ENCODE peak calls at places on chromosomes 13 and 19, in six cellular contexts. K, B, Y, F, J and G are unnamed samples.

GRCh38 chr19:56538254-56538760 is 441 bp upstream of the ZFP28 start:
- DNase-seq in K (peak), Y (peak), F (peak), J (peak), B (peak), G (peak)

GRCh38 chr19:1651061-1651547 is 1.3 kb downstream of the TCF3 start:
- DNase-seq in J (no peak), K (peak), Y (no peak), B (peak), F (no peak), G (no peak)

GRCh38 chr13:45763419-45763818 is 61.3 kb downstream of the CBY2 start:
- DNase-seq in B (no peak), J (no peak), K (no peak), Y (no peak), F (no peak), G (no peak)

GRCh38 chr13:109383683-109384082 is 402.7 kb downstream of the IRS2 start:
- DNase-seq in B (no peak), K (no peak), Y (no peak), F (peak), J (peak), G (no peak)

GRCh38 chr13:74674701-74675100 is 540.5 kb upstream of the KLF12 start:
- DNase-seq in B (no peak), J (no peak), Y (no peak), F (no peak), K (no peak), G (no peak)

GRCh38 chr13:44313674-44314073 is 60.0 kb upstream of the SERP2 start:
- DNase-seq in J (no peak), F (peak), Y (peak), K (no peak), B (no peak), G (no peak)

GRCh38 chr13:35926859-35927530 is 204.2 kb downstream of the DCLK1 start:
- DNase-seq in B (no peak), J (no peak), K (no peak), Y (no peak), F (peak), G (no peak)

GRCh38 chr19:2270157-2270571 is 11.8 kb downstream of the PEAK3 start:
- DNase-seq in F (no peak), K (peak), B (peak), Y (no peak), J (no peak), G (no peak)

GRCh38 chr13:49690990-49691886 is at the start of gene EBPL:
- DNase-seq in B (peak), K (peak), Y (peak), F (peak), J (peak), G (peak)

GRCh38 chr19:7483720-7484201 is 5.1 kb downstream of the PEX11G start:
- DNase-seq in B (no peak), K (no peak), Y (no peak), F (no peak), J (no peak), G (no peak)

GRCh38 chr13:26561636-26562537 is 4.4 kb downstream of the WASF3 start:
- DNase-seq in K (no peak), F (peak), J (peak), B (no peak), Y (no peak), G (no peak)

GRCh38 chr13:101858869-101859268 is 406.4 kb downstream of the ITGBL1 start:
- DNase-seq in B (no peak), Y (no peak), K (no peak), F (no peak), J (no peak), G (no peak)

GRCh38 chr13:42836930-42837329 is 55.5 kb downstream of the FAM216B start:
- DNase-seq in J (no peak), Y (peak), F (peak), B (no peak), K (no peak), G (no peak)

GRCh38 chr19:13057147-13057572 is 45.5 kb downstream of the LYL1 start:
- DNase-seq in K (no peak), J (no peak), F (no peak), Y (no peak), B (no peak), G (no peak)

GRCh38 chr19:30046522-30046921 is 104.5 kb downstream of the URI1 start:
- DNase-seq in K (no peak), J (no peak), Y (peak), F (no peak), B (no peak), G (no peak)

GRCh38 chr19:55766466-55766865 is 2.5 kb upstream of the RFPL4AL1 start:
- DNase-seq in K (no peak), F (no peak), J (no peak), B (no peak), Y (no peak), G (no peak)

GRCh38 chr13:78193853-78194252 is 275.2 kb upstream of the EDNRB start:
- DNase-seq in K (no peak), Y (no peak), B (no peak), F (peak), J (no peak), G (no peak)

GRCh38 chr19:40774916-40775631 is at the start of gene MIA:
- DNase-seq in J (no peak), B (no peak), F (no peak), Y (no peak), K (no peak), G (no peak)

GRCh38 chr13:37011788-37012187 is 11.2 kb downstream of the EXOSC8 start:
- DNase-seq in J (no peak), F (no peak), Y (no peak), K (no peak), B (no peak), G (no peak)

GRCh38 chr13:43057653-43058317 is 34.4 kb downstream of the DNAJC15 start:
- DNase-seq in K (no peak), Y (no peak), B (no peak), J (no peak), F (no peak), G (no peak)

DNA sequence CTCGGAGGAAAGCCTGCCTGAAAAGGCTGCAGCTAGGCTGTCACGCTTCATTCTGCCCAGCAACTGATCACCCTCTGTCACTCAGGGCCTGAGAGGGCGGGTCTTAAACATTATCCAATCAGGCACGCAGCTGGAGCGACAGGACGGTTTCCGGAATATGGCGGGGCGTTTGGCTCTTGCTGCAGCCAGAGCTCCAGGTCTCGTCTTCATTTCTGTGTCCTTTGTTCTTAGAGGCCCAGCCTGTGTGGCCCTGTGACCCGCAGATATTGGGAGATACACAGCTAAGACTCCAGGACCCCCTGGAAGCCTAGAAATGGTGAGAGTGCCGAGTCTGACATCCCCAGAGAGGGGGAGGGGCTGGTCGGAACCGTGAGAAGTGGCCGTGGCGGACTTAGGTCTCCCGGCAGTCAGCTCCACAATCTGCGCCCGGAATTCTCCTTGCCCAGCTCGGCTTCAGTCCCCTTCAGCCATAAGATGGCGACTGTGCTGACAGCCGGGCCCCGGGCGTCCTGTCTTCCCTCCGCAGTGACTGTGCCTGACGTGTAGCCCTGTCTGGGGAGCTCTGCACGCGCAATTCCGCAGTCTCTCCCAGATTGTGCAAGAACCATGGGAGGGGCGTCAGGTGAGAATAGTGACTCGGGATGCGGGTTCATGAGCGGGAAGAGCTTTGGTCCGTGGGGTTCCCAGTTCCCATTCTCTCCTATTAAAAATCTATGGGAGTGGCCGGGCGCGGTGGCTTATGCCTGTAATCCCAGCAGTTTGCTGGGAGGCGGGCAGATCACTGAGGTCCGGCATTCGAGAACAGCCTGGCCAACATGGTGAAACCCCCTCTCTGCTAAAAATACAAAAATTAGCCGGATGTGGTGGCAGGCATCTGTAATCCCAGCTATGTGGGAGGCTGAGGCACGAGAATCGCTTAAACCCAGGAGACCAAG is at the start of gene ZNF429:
- DNase-seq in F (peak), B (peak), K (peak), J (peak), Y (peak), G (peak)
- TF ChIP-seq CTCF in F (peak), B (no peak), K (no peak), J (no peak), Y (no peak), G (no peak)

GRCh38 chr19:18339703-18340102 is 695 bp upstream of the PGPEP1 start:
- DNase-seq in K (peak), B (no peak), Y (peak), F (no peak), J (no peak), G (no peak)
- TF ChIP-seq CTCF in K (no peak), B (no peak), Y (peak), F (no peak), J (peak), G (no peak)

GRCh38 chr13:51801631-51802099 is 2.3 kb downstream of the DHRS12 start:
- DNase-seq in F (no peak), B (peak), J (no peak), K (no peak), Y (peak), G (no peak)
- TF ChIP-seq CTCF in F (no peak), B (no peak), J (no peak), K (no peak), Y (no peak), G (no peak)

DNA sequence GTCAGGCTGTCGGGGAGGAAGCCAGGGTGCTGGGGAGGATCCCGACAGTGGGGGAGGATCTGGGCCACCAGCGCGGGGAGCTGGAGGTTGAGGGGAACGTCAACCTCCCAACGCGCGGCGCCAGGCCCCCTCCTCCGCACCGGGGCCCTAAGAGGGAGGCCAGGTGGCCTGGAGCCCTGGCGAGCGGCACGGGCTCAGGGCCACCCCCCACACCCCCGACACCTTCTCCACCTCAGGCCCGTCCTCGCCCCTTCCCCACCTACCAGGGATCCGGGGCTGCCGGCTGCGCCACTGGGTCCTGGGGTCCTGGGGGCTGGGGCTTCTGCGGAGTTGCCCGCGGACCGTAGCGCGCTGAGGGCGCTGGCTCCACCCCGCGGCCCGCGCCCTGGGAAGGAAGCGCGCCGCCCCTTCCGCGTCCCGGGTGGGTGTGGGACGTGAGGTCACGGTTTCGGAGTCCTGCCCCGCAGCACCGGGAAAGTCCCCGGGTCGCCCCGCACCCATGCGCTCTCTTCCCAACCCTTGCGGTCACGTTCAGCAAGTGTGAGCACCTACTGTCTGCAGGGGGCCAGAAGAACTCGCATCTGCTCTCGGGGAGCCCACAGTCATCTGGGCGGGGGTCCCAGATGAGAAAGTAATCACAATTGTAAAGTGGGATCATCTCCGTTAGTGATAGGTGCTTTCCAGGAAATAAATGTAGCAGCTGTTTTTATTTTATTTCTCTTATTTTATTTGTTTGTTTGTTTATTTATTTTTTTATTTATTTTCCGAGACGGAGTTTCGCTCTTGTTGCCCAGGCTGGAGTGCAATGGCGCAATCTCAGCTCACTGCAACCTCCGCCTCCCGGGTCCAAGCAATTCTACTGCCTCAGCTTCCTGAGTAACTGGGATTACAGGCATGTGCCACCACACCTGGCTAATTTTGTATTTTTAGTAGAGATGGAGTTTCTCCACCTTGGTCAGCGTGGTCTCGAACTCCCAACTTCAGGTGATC is at the start of gene TICAM1:
- DNase-seq in K (peak), B (peak), Y (peak), F (peak), J (no peak), G (no peak)
- TF ChIP-seq CTCF in K (no peak), B (peak), Y (no peak), F (peak), J (no peak), G (no peak)

GRCh38 chr19:45922281-45922680 is 7.7 kb upstream of the NANOS2 start:
- DNase-seq in Y (peak), J (no peak), B (no peak), K (no peak), F (no peak), G (no peak)
- TF ChIP-seq CTCF in Y (no peak), J (peak), B (no peak), K (no peak), F (peak), G (peak)

GRCh38 chr19:33064778-33065550 is at the start of gene RHPN2:
- DNase-seq in B (peak), F (no peak), J (no peak), Y (peak), K (peak), G (peak)

GRCh38 chr19:33062902-33063301 is 1.8 kb downstream of the RHPN2 start:
- DNase-seq in B (no peak), F (no peak), J (no peak), K (no peak), Y (no peak), G (no peak)

GRCh38 chr19:33063356-33064116 is 1.2 kb downstream of the RHPN2 start:
- DNase-seq in J (no peak), B (no peak), Y (peak), F (no peak), K (peak), G (no peak)

GRCh38 chr19:33066543-33066942 is 1.9 kb upstream of the RHPN2 start:
- DNase-seq in F (no peak), Y (no peak), K (no peak), B (no peak), J (no peak), G (no peak)

GRCh38 chr19:33064117-33064777 is 441 bp downstream of the RHPN2 start:
- DNase-seq in J (no peak), Y (peak), B (peak), K (no peak), F (no peak), G (peak)
- TF ChIP-seq CTCF in J (peak), Y (no peak), B (no peak), K (no peak), F (no peak), G (peak)

DNA sequence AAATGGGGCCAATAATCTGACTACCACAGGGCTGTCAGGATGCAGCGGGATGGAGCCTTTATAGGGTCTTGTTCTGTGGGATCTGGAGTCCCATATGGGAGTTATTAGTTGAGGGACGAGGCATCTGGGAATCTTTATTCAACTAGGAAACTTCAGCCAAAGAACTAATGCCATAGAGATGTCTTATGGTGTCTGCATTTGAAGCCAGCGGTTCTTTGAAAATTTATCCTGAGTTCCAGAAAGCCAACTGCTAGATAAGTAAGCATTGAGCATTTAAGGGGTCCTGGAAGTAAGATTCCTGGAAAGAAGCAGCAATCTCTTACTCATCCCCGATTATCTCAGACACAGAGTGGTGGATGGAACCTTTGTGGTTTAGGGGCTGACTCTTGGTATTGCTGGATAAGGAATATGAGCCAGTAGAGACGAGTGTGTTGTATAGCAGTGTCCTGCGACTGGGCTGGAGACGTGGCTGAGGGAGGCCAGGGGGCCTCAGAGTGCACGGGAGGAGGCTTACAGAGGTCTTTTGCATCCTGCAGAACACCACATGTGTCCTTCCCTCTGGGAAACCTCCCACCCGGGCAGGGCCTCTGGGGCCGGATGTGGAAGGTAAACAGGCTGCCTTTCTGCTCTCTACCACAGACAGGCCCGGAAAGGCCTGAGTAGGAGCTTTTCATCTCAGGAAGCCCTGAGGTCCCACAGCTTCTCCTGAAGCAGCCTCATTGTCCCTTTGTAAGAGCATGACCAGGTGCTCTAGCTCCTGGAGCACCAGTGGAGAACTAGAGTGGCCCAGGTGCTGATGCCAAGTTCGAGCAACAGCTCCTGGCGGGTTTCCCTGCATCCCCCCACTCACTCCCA is 28.8 kb downstream of the ACTN4 start:
- DNase-seq in J (no peak), Y (no peak), K (no peak), F (peak), B (peak), G (no peak)
- TF ChIP-seq CTCF in J (no peak), Y (no peak), K (no peak), F (no peak), B (no peak), G (no peak)